ENCODE peak calls at places on chromosomes 4 and X, in ten cellular contexts. I is AG04450, L is HCT116, W is upper lobe of left lung, O is body of pancreas, E is heart left ventricle, R is GM23248, N is kidney, Y is BJ, F is astrocyte. X is an unnamed sample.
A peak's percentile ranks its signal among the peaks of the same experiment; 100 is the strongest.

GRCh38 chr4:179095585-179096228 is 1653.5 kb upstream of the AGA start:
- DNase-seq in I (peak; percentile 11), L (no peak), W (no peak), O (peak; percentile 7), E (no peak), R (peak; percentile 1), N (no peak), Y (no peak), F (peak; percentile 35), X (no peak)

GRCh38 chrX:102957751-102958150 is 20.7 kb downstream of the RAB40AL start:
- DNase-seq in I (no peak), L (no peak), W (no peak), O (no peak), E (no peak), R (peak; percentile 34), N (no peak), Y (no peak), F (peak; percentile 27), X (no peak)

GRCh38 chr4:116391020-116391419 is 694.4 kb downstream of the TRAM1L1 start:
- DNase-seq in I (no peak), L (no peak), W (no peak), O (no peak), E (no peak), R (no peak), N (no peak), Y (no peak), F (no peak), X (no peak)

GRCh38 chr4:47855350-47855749 is 17.5 kb upstream of the CORIN start:
- DNase-seq in I (peak; percentile 34), L (no peak), W (no peak), O (no peak), E (no peak), R (peak; percentile 95), N (no peak), Y (peak; percentile 81), F (peak; percentile 68), X (no peak)

GRCh38 chr4:168162604-168163003 is 70.3 kb downstream of the ANXA10 start:
- DNase-seq in I (no peak), L (no peak), W (no peak), O (peak; percentile 64), E (no peak), R (peak; percentile 8), N (no peak), Y (no peak), F (peak; percentile 64), X (no peak)

GRCh38 chr4:1369091-1369450 is 22.1 kb downstream of the UVSSA start:
- DNase-seq in I (no peak), L (no peak), W (no peak), O (no peak), E (peak; percentile 49), R (no peak), N (peak; percentile 65), Y (no peak), F (no peak), X (no peak)

GRCh38 chrX:53186363-53186762 is 38.6 kb downstream of the KDM5C start:
- DNase-seq in I (no peak), L (no peak), W (no peak), O (no peak), E (no peak), R (peak; percentile 64), N (no peak), Y (peak; percentile 3), F (peak; percentile 55), X (no peak)

GRCh38 chr4:87069037-87069742 is 134.4 kb downstream of the AFF1 start:
- DNase-seq in I (no peak), L (no peak), W (no peak), O (no peak), E (no peak), R (no peak), N (no peak), Y (no peak), F (no peak), X (no peak)

GRCh38 chrX:43446752-43447151 is 209.3 kb upstream of the MAOA start:
- DNase-seq in I (no peak), L (no peak), W (no peak), O (no peak), E (no peak), R (no peak), N (no peak), Y (no peak), F (no peak), X (no peak)

GRCh38 chrX:135651647-135652295 is 61.7 kb upstream of the CT45A1 start:
- DNase-seq in I (no peak), L (no peak), W (no peak), O (no peak), E (no peak), R (no peak), N (no peak), Y (no peak), F (no peak), X (no peak)

GRCh38 chr4:180960758-180961401 is 1282.3 kb upstream of the TENM3 start:
- DNase-seq in I (no peak), L (no peak), W (no peak), O (no peak), E (no peak), R (peak; percentile 7), N (no peak), Y (no peak), F (no peak), X (peak; percentile 27)

GRCh38 chr4:86250616-86251015 is 109.2 kb downstream of the MAPK10 start:
- DNase-seq in I (no peak), L (no peak), W (no peak), O (no peak), E (no peak), R (no peak), N (no peak), Y (no peak), F (peak; percentile 89), X (no peak)

GRCh38 chr4:110361921-110362320 is 114.0 kb upstream of the ENPEP start:
- DNase-seq in I (no peak), L (no peak), W (no peak), O (no peak), E (no peak), R (peak; percentile 29), N (no peak), Y (no peak), F (peak; percentile 90), X (no peak)

GRCh38 chr4:177117256-177117655 is 192.4 kb upstream of the NEIL3 start:
- DNase-seq in I (no peak), L (no peak), W (no peak), O (no peak), E (no peak), R (no peak), N (no peak), Y (no peak), F (peak; percentile 46), X (no peak)

GRCh38 chrX:47283015-47283771 is 50.4 kb downstream of the USP11 start:
- DNase-seq in I (no peak), L (no peak), W (no peak), O (peak; percentile 34), E (no peak), R (peak; percentile 81), N (peak; percentile 77), Y (no peak), F (peak; percentile 62), X (no peak)

GRCh38 chrX:100408643-100409315 is 1.3 kb downstream of the PCDH19 start:
- DNase-seq in I (no peak), L (no peak), W (no peak), O (no peak), E (no peak), R (no peak), N (peak; percentile 62), Y (no peak), F (no peak), X (no peak)
- H3K4me3 ChIP-seq in I (no peak overlapping the region), L (no peak overlapping the region), W (peak overlapping the region; percentile 42), O (no peak overlapping the region), E (peak overlapping the region; percentile 47), R (no peak overlapping the region), N (no peak overlapping the region), Y (no peak overlapping the region), F (no peak overlapping the region), X (no peak overlapping the region)

GRCh38 chrX:154544885-154545284 is 1.8 kb downstream of the G6PD start:
- DNase-seq in I (no peak), L (no peak), W (no peak), O (no peak), E (no peak), R (no peak), N (peak; percentile 23), Y (no peak), F (no peak), X (no peak)

GRCh38 chrX:154547245-154548027 is at the start of gene IKBKG:
- DNase-seq in I (peak; percentile 74), L (peak; percentile 72), W (peak; percentile 93), O (peak; percentile 90), E (peak; percentile 94), R (peak; percentile 92), N (peak; percentile 98), Y (peak; percentile 47), F (peak; percentile 70), X (peak; percentile 97)

GRCh38 chrX:154546354-154547244 is at the start of gene G6PD:
- DNase-seq in I (no peak), L (peak; percentile 6), W (peak; percentile 76), O (peak; percentile 85), E (no peak), R (peak; percentile 73), N (no peak), Y (no peak), F (no peak), X (peak; percentile 84)

GRCh38 chrX:154548028-154548316 is 552 bp downstream of the IKBKG start:
- DNase-seq in I (no peak), L (no peak), W (no peak), O (no peak), E (no peak), R (peak; percentile 62), N (no peak), Y (no peak), F (no peak), X (no peak)

GRCh38 chrX:154545673-154546274 is 872 bp downstream of the G6PD start:
- DNase-seq in I (no peak), L (no peak), W (no peak), O (no peak), E (no peak), R (no peak), N (peak; percentile 61), Y (no peak), F (no peak), X (no peak)
- H3K4me3 ChIP-seq in I (peak overlapping the region; percentile 74), L (peak overlapping the region; percentile 96), W (peak overlapping the region; percentile 69), O (no peak overlapping the region), E (peak overlapping the region; percentile 64), R (peak overlapping the region; percentile 98), N (no peak overlapping the region), Y (peak overlapping the region; percentile 51), F (peak overlapping the region; percentile 94), X (peak overlapping the region; percentile 75)

GRCh38 chrX:16848541-16848940 is 21.6 kb downstream of the RBBP7 start:
- DNase-seq in I (no peak), L (no peak), W (no peak), O (no peak), E (no peak), R (peak; percentile 86), N (no peak), Y (no peak), F (no peak), X (no peak)
- H3K4me3 ChIP-seq in I (no peak overlapping the region), L (no peak overlapping the region), W (no peak overlapping the region), O (no peak overlapping the region), E (no peak overlapping the region), R (no peak overlapping the region), N (no peak overlapping the region), Y (no peak overlapping the region), F (no peak overlapping the region), X (no peak overlapping the region)

DNA sequence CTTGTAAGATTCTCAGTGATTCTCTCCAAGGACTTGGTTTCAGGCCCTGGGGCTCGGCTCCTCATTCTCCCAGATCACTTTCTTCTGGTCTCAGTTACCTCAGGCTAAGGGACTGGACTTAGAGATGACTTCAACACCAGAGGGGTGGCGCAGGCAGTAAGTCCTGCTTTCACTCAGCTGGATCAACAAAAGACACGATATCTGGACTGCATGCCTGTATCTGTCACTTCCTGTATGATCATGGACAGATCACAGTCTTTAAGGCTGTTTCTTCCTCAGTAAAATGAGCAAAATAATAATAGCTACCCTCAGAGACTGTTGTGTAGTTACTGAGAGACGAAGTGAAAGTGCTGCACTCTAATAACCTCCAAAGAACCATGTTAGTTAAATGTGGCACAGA is 19.5 kb upstream of the CXCR3 start:
- DNase-seq in I (no peak), L (no peak), W (no peak), O (no peak), E (no peak), R (peak; percentile 68), N (no peak), Y (no peak), F (peak; percentile 23), X (no peak)
- H3K4me3 ChIP-seq in I (no peak overlapping the region), L (no peak overlapping the region), W (no peak overlapping the region), O (no peak overlapping the region), E (peak overlapping the region; percentile 12), R (peak overlapping the region; percentile 57), N (no peak overlapping the region), Y (no peak overlapping the region), F (no peak overlapping the region), X (no peak overlapping the region)

X was measured in WERI-Rb-1.